ENCODE peak calls at places on chromosomes 5 and 9, in four cellular contexts. One of them, this sample, is unnamed.

GRCh38 chr5:107893642-107894041 is 222.9 kb upstream of the EFNA5 start:
- DNase-seq in T-helper 1 cell: no peak
- DNase-seq in adrenal gland: no peak
- DNase-seq in cardiac fibroblast: peak; percentile 79
- DNase-seq in this sample: peak; percentile 67

GRCh38 chr5:42520203-42520602 is 97.0 kb downstream of the GHR start:
- DNase-seq in T-helper 1 cell: no peak
- DNase-seq in adrenal gland: no peak
- DNase-seq in cardiac fibroblast: no peak
- DNase-seq in this sample: no peak

GRCh38 chr5:108280248-108280647 is 101.7 kb downstream of the FBXL17 start:
- DNase-seq in T-helper 1 cell: no peak
- DNase-seq in adrenal gland: no peak
- DNase-seq in cardiac fibroblast: no peak
- DNase-seq in this sample: no peak

GRCh38 chr5:31626156-31626555 is 12.8 kb upstream of the PDZD2 start:
- DNase-seq in T-helper 1 cell: no peak
- DNase-seq in adrenal gland: no peak
- DNase-seq in cardiac fibroblast: no peak
- DNase-seq in this sample: no peak

GRCh38 chr9:114364123-114364522 is 23.7 kb downstream of the AKNA start:
- DNase-seq in T-helper 1 cell: no peak
- DNase-seq in adrenal gland: no peak
- DNase-seq in cardiac fibroblast: peak; percentile 76
- DNase-seq in this sample: peak; percentile 64

GRCh38 chr5:80837679-80838078 is 122.5 kb upstream of the RASGRF2 start:
- DNase-seq in T-helper 1 cell: no peak
- DNase-seq in adrenal gland: no peak
- DNase-seq in cardiac fibroblast: no peak
- DNase-seq in this sample: no peak

GRCh38 chr9:99579964-99580363 is 241.7 kb upstream of the NR4A3 start:
- DNase-seq in T-helper 1 cell: no peak
- DNase-seq in adrenal gland: no peak
- DNase-seq in cardiac fibroblast: no peak
- DNase-seq in this sample: no peak

GRCh38 chr9:127877566-127877998 is at the start of gene AK1:
- DNase-seq in T-helper 1 cell: no peak
- DNase-seq in adrenal gland: peak; percentile 82
- DNase-seq in cardiac fibroblast: peak; percentile 72
- DNase-seq in this sample: peak; percentile 88

GRCh38 chr9:111037744-111038335 is 430 bp downstream of the LPAR1 start:
- DNase-seq in T-helper 1 cell: no peak
- DNase-seq in adrenal gland: no peak
- DNase-seq in cardiac fibroblast: peak; percentile 44
- DNase-seq in this sample: peak; percentile 53

GRCh38 chr9:108673386-108673785 is 182.4 kb downstream of the ACTL7B start:
- DNase-seq in T-helper 1 cell: no peak
- DNase-seq in adrenal gland: no peak
- DNase-seq in cardiac fibroblast: no peak
- DNase-seq in this sample: peak; percentile 74

This sample was measured in AG20443.